ENCODE peak calls at places on chromosomes 5 and 9, in four cellular contexts. One of them, this sample, is unnamed.

GRCh38 chr9:7452378-7452777 is 347.2 kb downstream of the DMAC1 start:
- DNase-seq in NCI-H748 treated with DMSO at 0.1 percent for 48 hours: no peak
- DNase-seq in NAMALWA: no peak
- DNase-seq in H7: no peak
- DNase-seq in this sample: no peak

GRCh38 chr5:66710557-66710956 is 114.4 kb downstream of the MAST4 start:
- DNase-seq in NCI-H748 treated with DMSO at 0.1 percent for 48 hours: no peak
- DNase-seq in NAMALWA: no peak
- DNase-seq in H7: no peak
- DNase-seq in this sample: no peak

GRCh38 chr5:112226215-112226614 is 192.9 kb downstream of the EPB41L4A start:
- DNase-seq in NCI-H748 treated with DMSO at 0.1 percent for 48 hours: no peak
- DNase-seq in NAMALWA: no peak
- DNase-seq in H7: no peak
- DNase-seq in this sample: no peak

GRCh38 chr9:85685081-85685480 is 56.7 kb downstream of the AGTPBP1 start:
- DNase-seq in NCI-H748 treated with DMSO at 0.1 percent for 48 hours: no peak
- DNase-seq in NAMALWA: no peak
- DNase-seq in H7: no peak
- DNase-seq in this sample: no peak

GRCh38 chr5:172932313-172933017 is 26.8 kb upstream of the RPL26L1 start:
- DNase-seq in NCI-H748 treated with DMSO at 0.1 percent for 48 hours: peak
- DNase-seq in NAMALWA: peak
- DNase-seq in H7: peak
- DNase-seq in this sample: peak

GRCh38 chr9:18142964-18143363 is 331.0 kb upstream of the ADAMTSL1 start:
- DNase-seq in NCI-H748 treated with DMSO at 0.1 percent for 48 hours: no peak
- DNase-seq in NAMALWA: no peak
- DNase-seq in H7: peak
- DNase-seq in this sample: no peak

GRCh38 chr5:73201547-73202513 is 28.8 kb downstream of the TMEM174 start:
- DNase-seq in NCI-H748 treated with DMSO at 0.1 percent for 48 hours: no peak
- DNase-seq in NAMALWA: peak
- DNase-seq in H7: peak
- DNase-seq in this sample: peak

GRCh38 chr5:126998201-126998631 is 32.1 kb downstream of the MARCHF3 start:
- DNase-seq in NCI-H748 treated with DMSO at 0.1 percent for 48 hours: no peak
- DNase-seq in NAMALWA: peak
- DNase-seq in H7: no peak
- DNase-seq in this sample: no peak

GRCh38 chr5:147510885-147511284 is 1.0 kb upstream of the DPYSL3 start:
- DNase-seq in NCI-H748 treated with DMSO at 0.1 percent for 48 hours: peak
- DNase-seq in NAMALWA: no peak
- DNase-seq in H7: no peak
- DNase-seq in this sample: no peak

GRCh38 chr5:72470817-72471216 is 36.4 kb downstream of the ZNF366 start:
- DNase-seq in NCI-H748 treated with DMSO at 0.1 percent for 48 hours: no peak
- DNase-seq in NAMALWA: no peak
- DNase-seq in H7: no peak
- DNase-seq in this sample: no peak

GRCh38 chr9:107390319-107390718 is 99.2 kb downstream of the KLF4 start:
- DNase-seq in NCI-H748 treated with DMSO at 0.1 percent for 48 hours: no peak
- DNase-seq in NAMALWA: no peak
- DNase-seq in H7: no peak
- DNase-seq in this sample: no peak

GRCh38 chr9:17318821-17319320 is 184.0 kb downstream of the CNTLN start:
- DNase-seq in NCI-H748 treated with DMSO at 0.1 percent for 48 hours: no peak
- DNase-seq in NAMALWA: no peak
- DNase-seq in H7: no peak
- DNase-seq in this sample: no peak

GRCh38 chr5:169213479-169213878 is 87.5 kb downstream of the SLIT3 start:
- DNase-seq in NCI-H748 treated with DMSO at 0.1 percent for 48 hours: no peak
- DNase-seq in NAMALWA: no peak
- DNase-seq in H7: no peak
- DNase-seq in this sample: no peak

GRCh38 chr5:73215891-73216610 is 43.1 kb downstream of the TMEM174 start:
- DNase-seq in NCI-H748 treated with DMSO at 0.1 percent for 48 hours: peak
- DNase-seq in NAMALWA: no peak
- DNase-seq in H7: peak
- DNase-seq in this sample: peak

GRCh38 chr9:99451121-99451606 is 229.1 kb downstream of the SEC61B start:
- DNase-seq in NCI-H748 treated with DMSO at 0.1 percent for 48 hours: no peak
- DNase-seq in NAMALWA: no peak
- DNase-seq in H7: no peak
- DNase-seq in this sample: no peak

GRCh38 chr5:171757853-171758535 is 27.6 kb upstream of the SMIM23 start:
- DNase-seq in NCI-H748 treated with DMSO at 0.1 percent for 48 hours: no peak
- DNase-seq in NAMALWA: no peak
- DNase-seq in H7: no peak
- DNase-seq in this sample: no peak

GRCh38 chr9:128540630-128541355 is 11.6 kb upstream of the SPTAN1 start:
- DNase-seq in NCI-H748 treated with DMSO at 0.1 percent for 48 hours: no peak
- DNase-seq in NAMALWA: no peak
- DNase-seq in H7: no peak
- DNase-seq in this sample: no peak

GRCh38 chr5:171596391-171596878 is 177.0 kb downstream of the FGF18 start:
- DNase-seq in NCI-H748 treated with DMSO at 0.1 percent for 48 hours: no peak
- DNase-seq in NAMALWA: no peak
- DNase-seq in H7: peak
- DNase-seq in this sample: no peak

GRCh38 chr5:134125195-134126015 is 10.9 kb downstream of the TCF7 start:
- DNase-seq in NCI-H748 treated with DMSO at 0.1 percent for 48 hours: no peak
- DNase-seq in NAMALWA: no peak
- DNase-seq in H7: no peak
- DNase-seq in this sample: no peak

GRCh38 chr9:114448706-114449105 is 56.6 kb downstream of the WHRN start:
- DNase-seq in NCI-H748 treated with DMSO at 0.1 percent for 48 hours: no peak
- DNase-seq in NAMALWA: no peak
- DNase-seq in H7: no peak
- DNase-seq in this sample: no peak

GRCh38 chr5:19247302-19247701 is 740.7 kb downstream of the CDH18 start:
- DNase-seq in NCI-H748 treated with DMSO at 0.1 percent for 48 hours: no peak
- DNase-seq in NAMALWA: no peak
- DNase-seq in H7: no peak
- DNase-seq in this sample: no peak

GRCh38 chr5:4019841-4020240 is 424.2 kb downstream of the IRX1 start:
- DNase-seq in NCI-H748 treated with DMSO at 0.1 percent for 48 hours: no peak
- DNase-seq in NAMALWA: no peak
- DNase-seq in H7: no peak
- DNase-seq in this sample: no peak

GRCh38 chr5:169079697-169080096 is 221.2 kb downstream of the SLIT3 start:
- DNase-seq in NCI-H748 treated with DMSO at 0.1 percent for 48 hours: no peak
- DNase-seq in NAMALWA: no peak
- DNase-seq in H7: no peak
- DNase-seq in this sample: no peak

GRCh38 chr9:120730661-120731514 is 16.6 kb upstream of the MEGF9 start:
- DNase-seq in NCI-H748 treated with DMSO at 0.1 percent for 48 hours: no peak
- DNase-seq in NAMALWA: peak
- DNase-seq in H7: peak
- DNase-seq in this sample: no peak

GRCh38 chr5:68873198-68873597 is 220.6 kb upstream of the SLC30A5 start:
- DNase-seq in NCI-H748 treated with DMSO at 0.1 percent for 48 hours: no peak
- DNase-seq in NAMALWA: no peak
- DNase-seq in H7: no peak
- DNase-seq in this sample: no peak

GRCh38 chr5:178058321-178059012 is 54.9 kb upstream of the N4BP3 start:
- DNase-seq in NCI-H748 treated with DMSO at 0.1 percent for 48 hours: peak
- DNase-seq in NAMALWA: no peak
- DNase-seq in H7: no peak
- DNase-seq in this sample: no peak

GRCh38 chr5:10856646-10857332 is 95.8 kb upstream of the DAP start:
- DNase-seq in NCI-H748 treated with DMSO at 0.1 percent for 48 hours: no peak
- DNase-seq in NAMALWA: peak
- DNase-seq in H7: peak
- DNase-seq in this sample: no peak

GRCh38 chr5:159705948-159706347 is 210.3 kb upstream of the ADRA1B start:
- DNase-seq in NCI-H748 treated with DMSO at 0.1 percent for 48 hours: no peak
- DNase-seq in NAMALWA: no peak
- DNase-seq in H7: no peak
- DNase-seq in this sample: no peak

GRCh38 chr5:82859439-82860140 is 217.6 kb downstream of the TMEM167A start:
- DNase-seq in NCI-H748 treated with DMSO at 0.1 percent for 48 hours: no peak
- DNase-seq in NAMALWA: no peak
- DNase-seq in H7: peak
- DNase-seq in this sample: no peak

This sample was measured in stimulated activated effector memory CD8-positive, alpha-beta T cell treated with anti-CD3 and anti-CD28 coated beads, Interleukin-12 subunit alpha, Interleukin-12 subunit beta, amount 100 ng/mL, for 72 hours.